ENCODE peak calls at places on chromosomes 7 and 10, in eight cellular contexts. One of them, this sample, is unnamed. For H3K27me3, the result is how much of the 10 kb centered on the place peaks cover.

GRCh38 chr10:28722065-28722803 is 44.9 kb downstream of the BAMBI start:
- DNase-seq in thyroid gland: peak
- DNase-seq in adipocyte: peak
- DNase-seq in endodermal cell: peak
- DNase-seq in body of pancreas: peak
- DNase-seq in colonic mucosa: no peak
- DNase-seq in neural progenitor cell: peak
- DNase-seq in hepatocyte: peak
- DNase-seq in this sample: no peak

GRCh38 chr7:103989785-103990775 is 622 bp upstream of the RELN start:
- DNase-seq in thyroid gland: peak
- DNase-seq in adipocyte: peak
- DNase-seq in endodermal cell: peak
- DNase-seq in body of pancreas: no peak
- DNase-seq in colonic mucosa: no peak
- DNase-seq in neural progenitor cell: peak
- DNase-seq in hepatocyte: peak
- DNase-seq in this sample: peak

GRCh38 chr7:159022238-159022993 is 122.3 kb downstream of the VIPR2 start:
- DNase-seq in thyroid gland: no peak
- DNase-seq in adipocyte: no peak
- DNase-seq in endodermal cell: peak
- DNase-seq in body of pancreas: no peak
- DNase-seq in colonic mucosa: no peak
- DNase-seq in neural progenitor cell: no peak
- DNase-seq in hepatocyte: peak
- DNase-seq in this sample: peak

GRCh38 chr7:24356758-24357386 is 72.9 kb downstream of the NPY start:
- DNase-seq in thyroid gland: no peak
- DNase-seq in adipocyte: no peak
- DNase-seq in endodermal cell: no peak
- DNase-seq in body of pancreas: no peak
- DNase-seq in colonic mucosa: no peak
- DNase-seq in neural progenitor cell: no peak
- DNase-seq in hepatocyte: no peak
- DNase-seq in this sample: no peak

GRCh38 chr10:92573091-92573797 is 649 bp downstream of the IDE start:
- DNase-seq in thyroid gland: peak
- DNase-seq in adipocyte: peak
- DNase-seq in endodermal cell: peak
- DNase-seq in body of pancreas: peak
- DNase-seq in colonic mucosa: peak
- DNase-seq in neural progenitor cell: peak
- DNase-seq in hepatocyte: peak
- DNase-seq in this sample: peak

GRCh38 chr10:3006093-3006492 is 61.3 kb upstream of the PFKP start:
- DNase-seq in thyroid gland: no peak
- DNase-seq in adipocyte: no peak
- DNase-seq in endodermal cell: peak
- DNase-seq in body of pancreas: no peak
- DNase-seq in colonic mucosa: no peak
- DNase-seq in neural progenitor cell: no peak
- DNase-seq in hepatocyte: no peak
- DNase-seq in this sample: no peak

GRCh38 chr10:71998119-71998839 is 34.1 kb downstream of the CHST3 start:
- DNase-seq in thyroid gland: peak
- DNase-seq in adipocyte: no peak
- DNase-seq in endodermal cell: no peak
- DNase-seq in body of pancreas: peak
- DNase-seq in colonic mucosa: no peak
- DNase-seq in neural progenitor cell: no peak
- DNase-seq in hepatocyte: no peak
- DNase-seq in this sample: no peak

GRCh38 chr7:157483971-157484410 is 147.2 kb downstream of the DNAJB6 start:
- DNase-seq in thyroid gland: no peak
- DNase-seq in adipocyte: no peak
- DNase-seq in endodermal cell: peak
- DNase-seq in body of pancreas: no peak
- DNase-seq in colonic mucosa: no peak
- DNase-seq in neural progenitor cell: no peak
- DNase-seq in hepatocyte: no peak
- DNase-seq in this sample: no peak

GRCh38 chr7:38307640-38308039 is 34.2 kb upstream of the TARP start:
- DNase-seq in thyroid gland: no peak
- DNase-seq in adipocyte: no peak
- DNase-seq in endodermal cell: no peak
- DNase-seq in body of pancreas: peak
- DNase-seq in colonic mucosa: no peak
- DNase-seq in neural progenitor cell: no peak
- DNase-seq in hepatocyte: no peak
- DNase-seq in this sample: no peak

GRCh38 chr7:25894002-25894901 is 257.7 kb upstream of the NFE2L3 start:
- DNase-seq in thyroid gland: peak
- DNase-seq in adipocyte: no peak
- DNase-seq in endodermal cell: peak
- DNase-seq in body of pancreas: peak
- DNase-seq in colonic mucosa: peak
- DNase-seq in neural progenitor cell: peak
- DNase-seq in hepatocyte: peak
- DNase-seq in this sample: peak

GRCh38 chr7:55288070-55288824 is 76.9 kb upstream of the LANCL2 start:
- DNase-seq in thyroid gland: no peak
- DNase-seq in adipocyte: peak
- DNase-seq in endodermal cell: no peak
- DNase-seq in body of pancreas: no peak
- DNase-seq in colonic mucosa: no peak
- DNase-seq in neural progenitor cell: no peak
- DNase-seq in hepatocyte: no peak
- DNase-seq in this sample: no peak

GRCh38 chr7:138006106-138006505 is 4.2 kb upstream of the CREB3L2 start:
- DNase-seq in thyroid gland: no peak
- DNase-seq in adipocyte: no peak
- DNase-seq in endodermal cell: no peak
- DNase-seq in body of pancreas: no peak
- DNase-seq in colonic mucosa: no peak
- DNase-seq in neural progenitor cell: no peak
- DNase-seq in hepatocyte: no peak
- DNase-seq in this sample: no peak

GRCh38 chr10:79185067-79185774 is 116.5 kb downstream of the ZMIZ1 start:
- DNase-seq in thyroid gland: no peak
- DNase-seq in adipocyte: peak
- DNase-seq in endodermal cell: no peak
- DNase-seq in body of pancreas: peak
- DNase-seq in colonic mucosa: no peak
- DNase-seq in neural progenitor cell: peak
- DNase-seq in hepatocyte: no peak
- DNase-seq in this sample: peak

GRCh38 chr7:129824291-129825004 is 128.3 kb downstream of the UBE2H start:
- DNase-seq in thyroid gland: no peak
- DNase-seq in adipocyte: no peak
- DNase-seq in endodermal cell: peak
- DNase-seq in body of pancreas: no peak
- DNase-seq in colonic mucosa: no peak
- DNase-seq in neural progenitor cell: no peak
- DNase-seq in hepatocyte: no peak
- DNase-seq in this sample: no peak

GRCh38 chr7:13179011-13179574 is 491.7 kb downstream of the ARL4A start:
- DNase-seq in thyroid gland: no peak
- DNase-seq in adipocyte: no peak
- DNase-seq in endodermal cell: no peak
- DNase-seq in body of pancreas: no peak
- DNase-seq in colonic mucosa: no peak
- DNase-seq in neural progenitor cell: peak
- DNase-seq in hepatocyte: no peak
- DNase-seq in this sample: peak

GRCh38 chr7:29812185-29812876 is 6.0 kb downstream of the WIPF3 start:
- DNase-seq in thyroid gland: no peak
- DNase-seq in adipocyte: peak
- DNase-seq in endodermal cell: no peak
- DNase-seq in body of pancreas: no peak
- DNase-seq in colonic mucosa: no peak
- DNase-seq in neural progenitor cell: no peak
- DNase-seq in hepatocyte: no peak
- DNase-seq in this sample: peak

GRCh38 chr7:29811597-29811996 is 5.3 kb downstream of the WIPF3 start:
- DNase-seq in thyroid gland: no peak
- DNase-seq in adipocyte: no peak
- DNase-seq in endodermal cell: no peak
- DNase-seq in body of pancreas: no peak
- DNase-seq in colonic mucosa: no peak
- DNase-seq in neural progenitor cell: peak
- DNase-seq in hepatocyte: peak
- DNase-seq in this sample: peak

GRCh38 chr7:29809533-29810155 is 3.3 kb downstream of the WIPF3 start:
- DNase-seq in thyroid gland: peak
- DNase-seq in adipocyte: no peak
- DNase-seq in endodermal cell: no peak
- DNase-seq in body of pancreas: no peak
- DNase-seq in colonic mucosa: no peak
- DNase-seq in neural progenitor cell: no peak
- DNase-seq in hepatocyte: no peak
- DNase-seq in this sample: no peak

GRCh38 chr7:29810813-29811482 is 4.6 kb downstream of the WIPF3 start:
- DNase-seq in thyroid gland: no peak
- DNase-seq in adipocyte: no peak
- DNase-seq in endodermal cell: no peak
- DNase-seq in body of pancreas: no peak
- DNase-seq in colonic mucosa: no peak
- DNase-seq in neural progenitor cell: no peak
- DNase-seq in hepatocyte: no peak
- DNase-seq in this sample: no peak

DNA sequence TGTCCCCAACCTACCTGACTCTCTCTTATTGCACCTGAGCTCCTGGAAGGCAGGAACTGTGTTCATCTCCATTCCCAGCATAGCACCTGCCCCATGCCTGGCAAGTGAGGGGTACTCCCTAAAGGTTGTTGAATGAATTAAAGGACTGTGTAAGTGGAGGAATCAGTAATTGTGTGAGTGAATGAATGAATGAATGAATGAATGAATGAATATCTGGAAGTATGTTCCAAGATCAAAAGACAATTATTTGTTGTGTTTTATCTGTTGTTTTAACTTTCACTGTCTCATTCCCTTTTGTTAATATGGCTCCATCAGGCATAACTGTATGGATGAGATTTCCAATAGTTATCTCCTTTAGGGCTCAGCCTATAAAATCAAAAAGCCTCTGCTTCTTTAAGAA is 4.0 kb downstream of the WIPF3 start:
- DNase-seq in thyroid gland: no peak
- DNase-seq in adipocyte: no peak
- DNase-seq in endodermal cell: no peak
- DNase-seq in body of pancreas: no peak
- DNase-seq in colonic mucosa: no peak
- DNase-seq in neural progenitor cell: no peak
- DNase-seq in hepatocyte: no peak
- DNase-seq in this sample: no peak
- H3K27me3 ChIP-seq in thyroid gland: under half
- H3K27me3 ChIP-seq in adipocyte: half or more
- H3K27me3 ChIP-seq in endodermal cell: under half
- H3K27me3 ChIP-seq in body of pancreas: under half
- H3K27me3 ChIP-seq in colonic mucosa: under half
- H3K27me3 ChIP-seq in neural progenitor cell: under half
- H3K27me3 ChIP-seq in hepatocyte: under half
- H3K27me3 ChIP-seq in this sample: under half

GRCh38 chr10:26438534-26439269 is 561 bp downstream of the APBB1IP start:
- DNase-seq in thyroid gland: no peak
- DNase-seq in adipocyte: peak
- DNase-seq in endodermal cell: peak
- DNase-seq in body of pancreas: peak
- DNase-seq in colonic mucosa: peak
- DNase-seq in neural progenitor cell: peak
- DNase-seq in hepatocyte: peak
- DNase-seq in this sample: no peak
- H3K27me3 ChIP-seq in thyroid gland: under half
- H3K27me3 ChIP-seq in adipocyte: under half
- H3K27me3 ChIP-seq in endodermal cell: under half
- H3K27me3 ChIP-seq in body of pancreas: under half
- H3K27me3 ChIP-seq in colonic mucosa: under half
- H3K27me3 ChIP-seq in neural progenitor cell: under half
- H3K27me3 ChIP-seq in hepatocyte: under half
- H3K27me3 ChIP-seq in this sample: under half

DNA sequence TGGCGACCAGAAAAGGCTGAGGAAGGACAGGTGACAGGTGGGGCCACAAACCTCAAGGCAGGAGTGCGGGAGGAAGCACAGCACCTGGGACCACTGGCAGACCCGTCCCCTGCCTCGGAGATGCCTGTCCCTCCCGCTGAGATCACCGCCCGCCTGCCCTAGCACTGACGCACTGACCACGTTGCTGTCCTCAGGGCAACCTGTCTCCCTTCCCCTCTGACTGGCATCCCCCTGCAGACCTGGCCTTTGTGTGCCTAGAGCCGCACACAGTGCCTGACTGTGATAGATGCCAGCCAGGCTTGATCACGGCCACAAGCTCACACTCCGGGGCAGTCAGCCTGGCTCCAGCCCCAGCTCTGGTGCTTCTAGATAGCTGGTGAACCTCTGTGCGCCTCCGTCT is 58.4 kb upstream of the EN2 start:
- DNase-seq in thyroid gland: no peak
- DNase-seq in adipocyte: no peak
- DNase-seq in endodermal cell: no peak
- DNase-seq in body of pancreas: no peak
- DNase-seq in colonic mucosa: no peak
- DNase-seq in neural progenitor cell: no peak
- DNase-seq in hepatocyte: no peak
- DNase-seq in this sample: no peak
- H3K27me3 ChIP-seq in thyroid gland: under half
- H3K27me3 ChIP-seq in adipocyte: half or more
- H3K27me3 ChIP-seq in endodermal cell: under half
- H3K27me3 ChIP-seq in body of pancreas: under half
- H3K27me3 ChIP-seq in colonic mucosa: under half
- H3K27me3 ChIP-seq in neural progenitor cell: half or more
- H3K27me3 ChIP-seq in hepatocyte: under half
- H3K27me3 ChIP-seq in this sample: under half

GRCh38 chr7:27217951-27218350 is 18.1 kb upstream of the HOXA13 start:
- DNase-seq in thyroid gland: no peak
- DNase-seq in adipocyte: no peak
- DNase-seq in endodermal cell: no peak
- DNase-seq in body of pancreas: no peak
- DNase-seq in colonic mucosa: no peak
- DNase-seq in neural progenitor cell: no peak
- DNase-seq in hepatocyte: no peak
- DNase-seq in this sample: no peak

GRCh38 chr7:27223941-27224590 is 18.5 kb upstream of the EVX1 start:
- DNase-seq in thyroid gland: no peak
- DNase-seq in adipocyte: no peak
- DNase-seq in endodermal cell: no peak
- DNase-seq in body of pancreas: no peak
- DNase-seq in colonic mucosa: no peak
- DNase-seq in neural progenitor cell: no peak
- DNase-seq in hepatocyte: no peak
- DNase-seq in this sample: no peak

GRCh38 chr7:27219821-27220220 is 19.9 kb upstream of the HOXA13 start:
- DNase-seq in thyroid gland: no peak
- DNase-seq in adipocyte: no peak
- DNase-seq in endodermal cell: no peak
- DNase-seq in body of pancreas: no peak
- DNase-seq in colonic mucosa: no peak
- DNase-seq in neural progenitor cell: no peak
- DNase-seq in hepatocyte: no peak
- DNase-seq in this sample: no peak

GRCh38 chr7:27221201-27221797 is 21.3 kb upstream of the EVX1 start:
- DNase-seq in thyroid gland: no peak
- DNase-seq in adipocyte: no peak
- DNase-seq in endodermal cell: no peak
- DNase-seq in body of pancreas: no peak
- DNase-seq in colonic mucosa: no peak
- DNase-seq in neural progenitor cell: no peak
- DNase-seq in hepatocyte: no peak
- DNase-seq in this sample: no peak

GRCh38 chr7:27220440-27220955 is 20.6 kb upstream of the HOXA13 start:
- DNase-seq in thyroid gland: no peak
- DNase-seq in adipocyte: no peak
- DNase-seq in endodermal cell: peak
- DNase-seq in body of pancreas: no peak
- DNase-seq in colonic mucosa: no peak
- DNase-seq in neural progenitor cell: no peak
- DNase-seq in hepatocyte: no peak
- DNase-seq in this sample: no peak
- H3K27me3 ChIP-seq in thyroid gland: under half
- H3K27me3 ChIP-seq in adipocyte: half or more
- H3K27me3 ChIP-seq in endodermal cell: half or more
- H3K27me3 ChIP-seq in body of pancreas: under half
- H3K27me3 ChIP-seq in colonic mucosa: under half
- H3K27me3 ChIP-seq in neural progenitor cell: half or more
- H3K27me3 ChIP-seq in hepatocyte: half or more
- H3K27me3 ChIP-seq in this sample: under half